ENCODE peak calls at places on chromosomes 6 and 20, in four cellular contexts. L is fibroblast of mammary gland, G is IMR-90, O is AG10803. R is an unnamed sample.

GRCh38 chr6:52217761-52218160 is 26.5 kb downstream of the IL17F start:
- DNase-seq in G (no peak), L (no peak), O (no peak), R (no peak)

GRCh38 chr6:40778186-40778585 is 191.0 kb upstream of the LRFN2 start:
- DNase-seq in O (no peak), L (peak; percentile 21), G (peak; percentile 32), R (no peak)

GRCh38 chr6:137171824-137172733 is 1.4 kb downstream of the IL22RA2 start:
- DNase-seq in O (no peak), L (no peak), G (no peak), R (no peak)

GRCh38 chr6:114564302-114564933 is 221.6 kb upstream of the HS3ST5 start:
- DNase-seq in O (no peak), G (no peak), L (no peak), R (no peak)

GRCh38 chr6:74651948-74652347 is 553.9 kb downstream of the COL12A1 start:
- DNase-seq in L (peak; percentile 22), O (peak; percentile 79), G (peak; percentile 13), R (no peak)

GRCh38 chr20:16775961-16776360 is 27.8 kb downstream of the OTOR start:
- DNase-seq in O (no peak), L (no peak), G (no peak), R (no peak)

GRCh38 chr6:169926617-169927417 is 175.4 kb downstream of the ERMARD start:
- DNase-seq in G (no peak), L (no peak), O (no peak), R (no peak)

GRCh38 chr6:119442776-119443184 is 93.2 kb upstream of the MAN1A1 start:
- DNase-seq in G (no peak), O (no peak), L (no peak), R (no peak)

GRCh38 chr20:64107736-64108457 is 532 bp upstream of the NPBWR2 start:
- DNase-seq in O (no peak), G (no peak), L (no peak), R (peak; percentile 84)

GRCh38 chr20:4613718-4614620 is 107.7 kb upstream of the PRND start:
- DNase-seq in L (peak; percentile 57), O (peak; percentile 68), G (no peak), R (no peak)

GRCh38 chr6:17968081-17968518 is 19.3 kb downstream of the KIF13A start:
- DNase-seq in O (peak; percentile 49), L (no peak), G (peak; percentile 45), R (no peak)

GRCh38 chr6:14453712-14454466 is 336.3 kb downstream of the CD83 start:
- DNase-seq in O (no peak), G (no peak), L (no peak), R (no peak)

GRCh38 chr6:68572525-68572924 is 62.6 kb upstream of the ADGRB3 start:
- DNase-seq in G (no peak), L (peak; percentile 12), O (no peak), R (no peak)

GRCh38 chr20:51607170-51607569 is 64.7 kb upstream of the NFATC2 start:
- DNase-seq in O (no peak), L (no peak), G (no peak), R (no peak)

GRCh38 chr6:56444855-56445254 is 197.5 kb upstream of the COL21A1 start:
- DNase-seq in G (no peak), L (no peak), O (no peak), R (no peak)

GRCh38 chr6:28349344-28349891 is 329 bp upstream of the ZKSCAN3 start:
- DNase-seq in O (no peak), L (no peak), G (no peak), R (no peak)

GRCh38 chr6:48111143-48111506 is at the start of gene PTCHD4:
- DNase-seq in L (peak; percentile 69), G (peak; percentile 48), O (peak; percentile 33), R (no peak)

GRCh38 chr20:45647441-45648050 is 16.5 kb upstream of the WFDC9 start:
- DNase-seq in L (no peak), G (no peak), O (no peak), R (no peak)

GRCh38 chr6:131636880-131637792 is at the start of gene ENPP3:
- DNase-seq in G (peak; percentile 13), L (peak; percentile 14), O (peak; percentile 11), R (no peak)

GRCh38 chr6:11912420-11912819 is 99.7 kb upstream of the HIVEP1 start:
- DNase-seq in O (no peak), G (no peak), L (peak; percentile 32), R (no peak)

GRCh38 chr20:8633366-8633765 is 435.5 kb upstream of the PLCB4 start:
- DNase-seq in G (peak; percentile 59), O (peak; percentile 23), L (peak; percentile 36), R (no peak)

GRCh38 chr6:32223258-32224235 is at the start of gene NOTCH4:
- DNase-seq in L (no peak), O (no peak), G (no peak), R (no peak)

GRCh38 chr6:156598316-156598715 is 178.9 kb upstream of the ARID1B start:
- DNase-seq in L (no peak), O (no peak), G (no peak), R (no peak)

GRCh38 chr20:38173237-38174156 is 8.4 kb upstream of the TGM2 start:
- DNase-seq in G (peak; percentile 92), L (peak; percentile 93), O (peak; percentile 88), R (no peak)

GRCh38 chr20:57736738-57737347 is 27.0 kb upstream of the PMEPA1 start:
- DNase-seq in O (no peak), G (no peak), L (no peak), R (no peak)

GRCh38 chr6:129608886-129609540 is 101.0 kb downstream of the ARHGAP18 start:
- DNase-seq in O (peak; percentile 8), G (no peak), L (no peak), R (no peak)

GRCh38 chr20:43963233-43963632 is 48.6 kb downstream of the TOX2 start:
- DNase-seq in O (no peak), L (peak; percentile 41), G (peak; percentile 36), R (no peak)

GRCh38 chr6:137793805-137794508 is 73.1 kb upstream of the TNFAIP3 start:
- DNase-seq in G (no peak), O (no peak), L (no peak), R (no peak)

GRCh38 chr6:169659820-169660610 is 41.8 kb downstream of the WDR27 start:
- DNase-seq in L (no peak), G (no peak), O (no peak), R (no peak)

GRCh38 chr6:4388675-4389074 is 253.3 kb upstream of the ECI2 start:
- DNase-seq in O (no peak), G (no peak), L (no peak), R (no peak)

GRCh38 chr6:41228616-41229015 is 467 bp downstream of the TREML4 start:
- DNase-seq in G (no peak), L (peak; percentile 4), O (peak; percentile 2), R (no peak)

GRCh38 chr6:137727206-137727605 is 139.9 kb upstream of the TNFAIP3 start:
- DNase-seq in L (no peak), G (peak; percentile 42), O (no peak), R (no peak)

GRCh38 chr6:141464490-141464889 is 668.2 kb upstream of the GJE1 start:
- DNase-seq in L (peak; percentile 87), G (peak; percentile 35), O (peak; percentile 83), R (no peak)

GRCh38 chr20:63083831-63084562 is 77.2 kb upstream of the BHLHE23 start:
- DNase-seq in L (no peak), G (no peak), O (no peak), R (peak; percentile 67)

GRCh38 chr6:2016040-2016439 is 229.4 kb downstream of the GMDS start:
- DNase-seq in L (no peak), O (no peak), G (no peak), R (no peak)
- TF ChIP-seq CTCF in L (no peak), O (no peak), G (no peak), R (no peak)

GRCh38 chr6:45454008-45454911 is 76.5 kb upstream of the SUPT3H start:
- DNase-seq in G (peak; percentile 78), L (peak; percentile 74), O (peak; percentile 80), R (no peak)

GRCh38 chr6:45457141-45457540 is 79.4 kb upstream of the SUPT3H start:
- DNase-seq in O (no peak), G (no peak), L (no peak), R (no peak)

GRCh38 chr6:45450801-45451200 is 73.1 kb upstream of the SUPT3H start:
- DNase-seq in L (no peak), O (no peak), G (no peak), R (no peak)

GRCh38 chr6:45458672-45459071 is 80.9 kb upstream of the SUPT3H start:
- DNase-seq in G (no peak), L (no peak), O (no peak), R (no peak)

DNA sequence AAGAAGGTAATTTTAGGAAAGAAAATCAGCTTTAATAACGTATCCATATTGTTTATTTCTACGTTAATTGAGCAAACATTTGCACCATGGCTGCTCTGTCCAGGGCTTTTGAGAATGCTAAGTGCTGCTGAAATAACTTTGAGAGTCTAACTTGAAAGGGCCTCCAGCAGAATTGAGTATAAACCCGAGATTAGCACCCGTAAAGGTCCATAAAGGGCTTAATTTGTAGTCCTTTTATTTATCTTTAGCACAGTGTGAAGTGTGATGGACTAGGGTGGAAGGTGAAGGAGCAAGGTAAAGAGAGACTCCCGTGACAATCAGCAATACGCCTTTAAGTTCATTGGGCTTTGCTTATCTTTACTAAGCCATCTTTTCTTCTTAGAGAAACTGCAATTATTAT is 77.7 kb upstream of the SUPT3H start:
- DNase-seq in G (no peak), L (no peak), O (no peak), R (no peak)
- TF ChIP-seq CTCF in G (no peak), L (no peak), O (no peak), R (no peak)

DNA sequence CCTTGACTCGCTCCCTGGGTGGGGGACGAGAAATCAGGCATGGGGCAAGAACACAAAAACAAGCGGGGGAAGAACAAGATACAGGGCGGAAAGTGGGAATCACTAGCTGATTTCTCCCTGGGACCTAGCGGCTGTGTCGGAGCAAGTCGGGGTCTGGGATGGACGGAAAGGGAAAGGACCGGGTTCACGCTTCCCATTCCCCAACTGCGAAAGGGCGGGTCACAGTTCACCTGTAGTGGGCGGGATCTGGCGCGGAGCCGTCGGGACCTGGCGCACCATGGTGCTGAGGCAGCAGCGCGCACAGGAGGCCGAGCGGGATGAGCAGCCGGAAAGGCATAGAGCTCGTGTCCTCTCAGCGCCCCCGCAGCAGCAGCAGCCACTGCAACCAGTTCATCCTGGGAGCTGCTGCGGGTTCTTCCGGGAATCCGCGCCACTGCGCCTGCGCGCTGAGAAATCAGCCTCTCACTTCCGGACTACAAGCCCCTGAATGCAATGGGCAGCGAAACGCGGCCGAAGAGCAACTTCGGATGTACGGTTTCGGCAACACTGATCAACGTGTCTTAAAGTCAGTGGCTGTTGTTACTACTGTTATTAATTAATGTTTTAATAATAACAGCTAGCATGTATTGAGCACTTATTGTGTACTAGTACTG is at the start of gene EDEM2:
- DNase-seq in L (peak; percentile 95), O (peak; percentile 94), G (peak; percentile 96), R (peak; percentile 97)
- TF ChIP-seq CTCF in L (no peak), O (no peak), G (no peak), R (peak; percentile 40)

GRCh38 chr6:147222160-147222838 is 18.1 kb downstream of the STXBP5 start:
- DNase-seq in L (peak; percentile 43), G (peak; percentile 52), O (peak; percentile 41), R (no peak)
- TF ChIP-seq CTCF in L (peak; percentile 52), G (peak; percentile 52), O (peak; percentile 60), R (peak; percentile 76)

DNA sequence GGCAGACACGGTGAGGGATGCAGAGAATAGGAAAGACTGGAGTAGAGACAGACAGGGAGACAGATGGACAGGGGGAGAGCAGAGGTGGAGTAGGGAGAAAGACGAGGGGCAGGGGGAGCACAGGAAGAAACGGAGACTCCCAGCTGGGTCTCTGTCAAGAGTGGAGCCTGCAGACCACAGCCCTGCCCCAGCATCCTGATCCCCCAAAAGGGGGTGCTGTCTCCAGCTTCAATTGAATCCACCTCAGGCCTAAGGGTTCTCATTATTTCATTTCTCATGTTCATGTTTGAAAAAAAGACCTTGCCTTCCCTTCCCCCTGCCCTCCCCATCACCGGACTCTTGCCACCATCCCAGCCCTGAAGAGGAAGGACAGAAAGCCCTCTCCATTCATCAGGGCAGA is 98.1 kb downstream of the CDC5L start:
- DNase-seq in G (no peak), L (no peak), O (no peak), R (no peak)
- TF ChIP-seq CTCF in G (no peak), L (peak; percentile 15), O (peak; percentile 26), R (peak; percentile 24)

R was measured in chondrocyte.